ENCODE peak calls at places on chromosomes 5 and 9, in nine cellular contexts. P is GM12878; W is NCI-H69; H is central memory CD4-positive, alpha-beta T cell; J is globus pallidus; C is left ventricle myocardium superior; M is T1000; D is DND-41; A is NCI-H748 treated with DMSO at 0.1 percent for 48 hours. O is an unnamed sample.

GRCh38 chr5:35626553-35626952 is 8.9 kb downstream of the SPEF2 start:
- DNase-seq in P (no peak), M (no peak), W (no peak), D (no peak), J (no peak), H (no peak), C (no peak), A (no peak), O (no peak)

GRCh38 chr5:101045689-101046088 is 142.6 kb upstream of the ST8SIA4 start:
- DNase-seq in H (peak), C (no peak), J (no peak), A (no peak), D (no peak), P (no peak), M (no peak), W (no peak), O (peak)

GRCh38 chr5:95709967-95710650 is 21.0 kb upstream of the RHOBTB3 start:
- DNase-seq in H (no peak), J (peak), A (peak), M (no peak), D (no peak), P (no peak), W (peak), C (peak), O (no peak)

GRCh38 chr5:116137544-116138378 is 52.9 kb downstream of the COMMD10 start:
- DNase-seq in C (no peak), D (no peak), P (peak), W (peak), M (no peak), A (peak), J (peak), H (peak), O (peak)

GRCh38 chr9:92661127-92661526 is 8.8 kb downstream of the IPPK start:
- DNase-seq in W (no peak), H (no peak), D (no peak), J (no peak), C (no peak), P (no peak), A (no peak), M (no peak), O (no peak)

GRCh38 chr5:159641371-159642039 is 274.8 kb upstream of the ADRA1B start:
- DNase-seq in M (no peak), A (no peak), H (no peak), P (no peak), W (no peak), C (peak), J (no peak), D (no peak), O (no peak)

GRCh38 chr5:170832241-170832640 is 29.6 kb upstream of the RANBP17 start:
- DNase-seq in H (no peak), C (no peak), M (no peak), W (no peak), D (no peak), P (no peak), A (no peak), J (no peak), O (no peak)

GRCh38 chr9:79630521-79631403 is 59.0 kb downstream of the TLE4 start:
- DNase-seq in C (no peak), W (no peak), P (peak), J (no peak), H (no peak), M (no peak), A (no peak), D (no peak), O (no peak)

GRCh38 chr5:157961828-157962390 is 103.0 kb upstream of the CLINT1 start:
- DNase-seq in J (no peak), C (no peak), P (no peak), M (no peak), D (no peak), H (no peak), A (peak), W (peak), O (no peak)

GRCh38 chr5:172322028-172322965 is 38.7 kb upstream of the UBTD2 start:
- DNase-seq in C (no peak), W (peak), A (no peak), D (no peak), H (no peak), J (no peak), P (no peak), M (no peak), O (no peak)

GRCh38 chr5:134000116-134000515 is 4.7 kb downstream of the VDAC1 start:
- DNase-seq in P (no peak), W (no peak), M (no peak), J (no peak), D (no peak), H (no peak), A (no peak), C (peak), O (no peak)

GRCh38 chr9:34451545-34451944 is 6.8 kb downstream of the FAM219A start:
- DNase-seq in M (no peak), W (no peak), A (no peak), D (no peak), C (no peak), H (no peak), P (no peak), J (no peak), O (no peak)

GRCh38 chr5:77561965-77562364 is 69.8 kb upstream of the WDR41 start:
- DNase-seq in D (no peak), A (no peak), H (no peak), M (no peak), W (peak), P (no peak), J (no peak), C (no peak), O (no peak)

GRCh38 chr5:32138839-32139493 is 35.2 kb downstream of the GOLPH3 start:
- DNase-seq in P (no peak), D (no peak), J (no peak), A (no peak), C (no peak), M (no peak), W (no peak), H (peak), O (no peak)

GRCh38 chr9:8860925-8861324 is 1061.3 kb upstream of the DMAC1 start:
- DNase-seq in C (no peak), D (no peak), A (no peak), M (no peak), J (peak), P (no peak), W (peak), H (no peak), O (no peak)

GRCh38 chr9:134558124-134558805 is 83.3 kb upstream of the COL5A1 start:
- DNase-seq in P (no peak), J (no peak), A (no peak), C (no peak), W (no peak), H (no peak), M (no peak), D (no peak), O (no peak)

GRCh38 chr9:95239071-95239470 is 78.4 kb downstream of the FANCC start:
- DNase-seq in M (no peak), C (no peak), J (no peak), D (no peak), H (no peak), W (no peak), A (no peak), P (no peak), O (no peak)

GRCh38 chr5:170438581-170438980 is 49.4 kb upstream of the KCNMB1 start:
- DNase-seq in C (no peak), W (no peak), M (no peak), A (no peak), P (no peak), H (no peak), D (no peak), J (no peak), O (no peak)

GRCh38 chr5:43041669-43042175 is 1.6 kb upstream of the ANXA2R start:
- DNase-seq in A (peak), P (no peak), D (no peak), H (no peak), C (peak), W (peak), J (peak), M (peak), O (peak)

GRCh38 chr9:106717686-106718085 is 145.3 kb upstream of the ZNF462 start:
- DNase-seq in C (no peak), J (no peak), P (no peak), W (no peak), M (no peak), D (no peak), A (no peak), H (no peak), O (no peak)

GRCh38 chr5:173761182-173761521 is 127.0 kb upstream of the CPEB4 start:
- DNase-seq in A (no peak), D (no peak), P (no peak), M (no peak), W (no peak), H (no peak), C (no peak), J (no peak), O (no peak)

GRCh38 chr9:104780796-104781395 is 17.0 kb downstream of the NIPSNAP3B start:
- DNase-seq in H (no peak), A (no peak), P (no peak), D (no peak), W (peak), C (no peak), M (no peak), J (no peak), O (peak)

GRCh38 chr5:3266861-3267260 is 328.8 kb upstream of the IRX1 start:
- DNase-seq in W (no peak), C (no peak), P (no peak), H (no peak), J (no peak), A (no peak), D (no peak), M (no peak), O (no peak)

GRCh38 chr5:68460147-68460760 is 244.7 kb downstream of the PIK3R1 start:
- DNase-seq in D (peak), M (no peak), P (no peak), J (peak), H (peak), W (peak), C (no peak), A (no peak), O (peak)

GRCh38 chr5:172920447-172920849 is 38.8 kb upstream of the RPL26L1 start:
- DNase-seq in H (no peak), C (no peak), M (peak), A (no peak), J (no peak), D (no peak), W (peak), P (no peak), O (no peak)

GRCh38 chr5:43631182-43631910 is 28.4 kb downstream of the NNT start:
- DNase-seq in A (peak), C (no peak), D (peak), M (peak), J (peak), P (peak), W (peak), H (peak), O (peak)

GRCh38 chr9:136533775-136534157 is 12.1 kb downstream of the NOTCH1 start:
- DNase-seq in W (no peak), P (no peak), M (no peak), A (no peak), C (peak), J (no peak), H (peak), D (no peak), O (no peak)

O was measured in Jurkat, Clone E6-1.